ENCODE peak calls at places on chromosomes 13 and 19, in seven cellular contexts. S is Peyer's patch; F is activated CD8-positive, alpha-beta T cell treated with anti-CD3 and anti-CD28 coated beads for 36 hours; L is GM13977; V is endothelial cell; T is bronchial epithelial cell; U is H9. Q is an unnamed sample.

GRCh38 chr19:10044390-10044789 is 31.1 kb downstream of the RDH8 start:
- DNase-seq in S (no peak), F (no peak), L (peak; percentile 45), V (no peak), T (no peak), U (no peak), Q (no peak)

GRCh38 chr19:56720281-56720680 is 48.7 kb upstream of the ZNF835 start:
- DNase-seq in S (no peak), F (no peak), L (no peak), V (no peak), T (no peak), U (no peak), Q (no peak)

GRCh38 chr13:112688560-112689497 is 1.0 kb upstream of the ATP11A start:
- DNase-seq in S (peak; percentile 56), F (peak; percentile 80), L (no peak), V (no peak), T (no peak), U (peak; percentile 44), Q (no peak)

GRCh38 chr13:113906566-113906965 is 42.7 kb upstream of the GAS6 start:
- DNase-seq in S (no peak), F (no peak), L (no peak), V (no peak), T (no peak), U (no peak), Q (no peak)

GRCh38 chr19:40629346-40629745 is 28.2 kb downstream of the LTBP4 start:
- DNase-seq in S (no peak), F (no peak), L (no peak), V (no peak), T (no peak), U (no peak), Q (no peak)

GRCh38 chr13:37944476-37945442 is 75.2 kb upstream of the TRPC4 start:
- DNase-seq in S (no peak), F (no peak), L (no peak), V (peak; percentile 18), T (no peak), U (no peak), Q (no peak)

GRCh38 chr19:29887498-29887897 is 54.5 kb upstream of the URI1 start:
- DNase-seq in S (peak; percentile 39), F (no peak), L (no peak), V (peak; percentile 40), T (no peak), U (no peak), Q (no peak)

GRCh38 chr19:46241676-46242075 is 12.1 kb downstream of the IGFL1 start:
- DNase-seq in S (no peak), F (no peak), L (no peak), V (no peak), T (no peak), U (no peak), Q (no peak)

GRCh38 chr19:35090795-35091214 is 24.8 kb upstream of the FXYD3 start:
- DNase-seq in S (no peak), F (peak; percentile 19), L (no peak), V (no peak), T (no peak), U (peak; percentile 77), Q (no peak)

GRCh38 chr13:71360041-71360440 is 507.0 kb downstream of the DACH1 start:
- DNase-seq in S (no peak), F (no peak), L (no peak), V (no peak), T (peak; percentile 82), U (no peak), Q (no peak)

GRCh38 chr13:72852207-72852606 is 70.3 kb downstream of the PIBF1 start:
- DNase-seq in S (no peak), F (no peak), L (no peak), V (no peak), T (no peak), U (no peak), Q (no peak)

DNA sequence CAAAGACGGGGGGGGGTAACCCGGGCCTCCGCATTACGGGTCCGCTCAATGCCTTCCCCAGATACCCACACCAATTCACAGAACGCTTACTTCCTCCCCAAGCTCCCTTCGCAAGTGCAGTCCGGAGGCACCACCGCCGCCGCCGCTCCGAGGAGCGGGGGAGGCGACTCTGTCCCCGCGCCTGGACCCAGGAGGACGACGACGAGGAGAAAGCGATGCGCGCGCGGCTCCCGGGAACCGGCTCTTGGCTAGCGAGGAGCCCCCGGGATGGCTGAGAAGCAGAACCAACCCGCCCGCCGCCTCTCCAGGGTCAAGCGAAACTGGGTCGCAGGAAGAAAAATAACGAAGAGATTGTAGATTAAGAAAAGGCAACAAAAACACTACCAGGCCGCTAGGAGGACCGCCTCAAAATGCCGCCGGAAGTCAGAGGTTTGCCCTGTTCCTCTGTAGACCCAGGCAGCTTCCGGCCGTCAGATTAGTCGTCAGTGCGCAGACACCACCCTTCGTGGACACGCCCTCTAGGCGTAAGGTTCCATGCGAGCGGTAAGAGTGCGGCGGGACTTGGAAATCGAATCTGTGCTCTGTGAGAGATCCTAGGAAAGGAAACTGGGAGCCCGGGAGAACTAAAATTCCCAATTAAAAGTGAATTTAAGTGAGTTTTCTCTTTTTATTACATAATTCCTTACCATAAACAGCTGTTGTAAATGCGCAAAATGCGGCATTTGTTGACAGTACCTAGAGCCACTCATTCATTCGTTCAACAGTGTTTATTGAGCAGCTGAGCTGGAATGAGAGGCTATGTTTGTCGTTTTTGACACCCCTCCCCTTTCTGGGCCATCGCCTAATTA is at the start of gene ZC3H13:
- DNase-seq in S (peak; percentile 98), F (peak; percentile 96), L (peak; percentile 90), V (peak; percentile 88), T (peak; percentile 94), U (peak; percentile 96), Q (peak; percentile 93)
- TF ChIP-seq CTCF in S (peak; percentile 60), F (peak; percentile 51), L (peak; percentile 13), V (peak; percentile 39), T (peak; percentile 44), U (peak; percentile 56), Q (no peak)

GRCh38 chr13:49791214-49791752 is 1.2 kb downstream of the KPNA3 start:
- DNase-seq in S (peak; percentile 53), F (peak; percentile 35), L (peak; percentile 62), V (peak; percentile 4), T (peak; percentile 39), U (no peak), Q (peak; percentile 48)
- TF ChIP-seq CTCF in S (no peak), F (no peak), L (peak; percentile 49), V (no peak), T (peak; percentile 2), U (no peak), Q (peak; percentile 57)

GRCh38 chr19:18339703-18340102 is 695 bp upstream of the PGPEP1 start:
- DNase-seq in S (no peak), F (no peak), L (peak; percentile 40), V (no peak), T (no peak), U (peak; percentile 64), Q (no peak)
- TF ChIP-seq CTCF in S (peak; percentile 11), F (no peak), L (peak; percentile 42), V (no peak), T (no peak), U (peak; percentile 43), Q (peak; percentile 37)

GRCh38 chr13:95536629-95537241 is 15.8 kb upstream of the CLDN10 start:
- DNase-seq in S (no peak), F (no peak), L (no peak), V (no peak), T (peak; percentile 44), U (no peak), Q (no peak)
- TF ChIP-seq CTCF in S (peak; percentile 20), F (peak; percentile 43), L (peak; percentile 50), V (peak; percentile 67), T (peak; percentile 1), U (peak; percentile 59), Q (peak; percentile 32)

GRCh38 chr19:8155318-8155717 is 5.9 kb upstream of the FBN3 start:
- DNase-seq in S (no peak), F (no peak), L (no peak), V (no peak), T (no peak), U (no peak), Q (no peak)

GRCh38 chr19:8163781-8164180 is 14.4 kb upstream of the FBN3 start:
- DNase-seq in S (no peak), F (no peak), L (no peak), V (no peak), T (peak; percentile 13), U (peak; percentile 39), Q (no peak)

GRCh38 chr19:8161135-8161646 is 11.8 kb upstream of the FBN3 start:
- DNase-seq in S (no peak), F (peak; percentile 44), L (peak; percentile 31), V (no peak), T (no peak), U (peak; percentile 74), Q (peak; percentile 29)

GRCh38 chr19:8158411-8159074 is 9.2 kb upstream of the FBN3 start:
- DNase-seq in S (peak; percentile 73), F (peak; percentile 56), L (peak; percentile 85), V (peak; percentile 57), T (peak; percentile 54), U (peak; percentile 75), Q (peak; percentile 82)
- TF ChIP-seq CTCF in S (peak; percentile 66), F (peak; percentile 73), L (peak; percentile 66), V (peak; percentile 72), T (peak; percentile 58), U (peak; percentile 87), Q (peak; percentile 66)

Q was measured in GM10248.